ENCODE peak calls at places on chromosomes 4 and X, in six cellular contexts. J is fibroblast of mammary gland, W is anterior cingulate cortex, C is tibial nerve, Y is caudate nucleus, R is SK-N-DZ. T is an unnamed sample.
A peak's percentile ranks its signal among the peaks of the same experiment; 100 is the strongest.

GRCh38 chr4:139018971-139019758 is 3.6 kb downstream of the NOCT start:
- DNase-seq in R (no peak), C (no peak), Y (no peak), J (peak; percentile 89), W (no peak), T (no peak)

GRCh38 chr4:173273956-173274355 is 60.2 kb downstream of the HMGB2 start:
- DNase-seq in R (no peak), Y (no peak), J (peak; percentile 70), C (no peak), W (no peak), T (no peak)

GRCh38 chrX:152635941-152636340 is 1.8 kb upstream of the GABRQ start:
- DNase-seq in C (peak; percentile 33), J (peak; percentile 65), R (peak; percentile 60), W (no peak), Y (peak; percentile 2), T (peak; percentile 3)

GRCh38 chr4:178958725-178959440 is 1516.6 kb upstream of the AGA start:
- DNase-seq in C (no peak), R (no peak), W (no peak), Y (no peak), J (no peak), T (no peak)

GRCh38 chrX:153459976-153460375 is 10.4 kb downstream of the HAUS7 start:
- DNase-seq in J (peak; percentile 12), C (no peak), W (no peak), Y (no peak), R (no peak), T (no peak)

GRCh38 chr4:88291003-88291402 is 6.6 kb upstream of the PPM1K start:
- DNase-seq in C (peak; percentile 28), R (peak; percentile 16), J (peak; percentile 50), W (no peak), Y (no peak), T (no peak)

GRCh38 chr4:139015948-139016451 is 419 bp downstream of the NOCT start:
- DNase-seq in C (no peak), W (peak; percentile 26), J (peak; percentile 32), Y (peak; percentile 46), R (peak; percentile 30), T (peak; percentile 55)

GRCh38 chrX:31679861-31680260 is 608.0 kb upstream of the FTHL17 start:
- DNase-seq in C (no peak), R (no peak), J (no peak), W (no peak), Y (no peak), T (no peak)

GRCh38 chr4:119750771-119751170 is 122.2 kb upstream of the PDE5A start:
- DNase-seq in Y (no peak), C (no peak), J (peak; percentile 42), R (no peak), W (no peak), T (no peak)

GRCh38 chrX:94107981-94108380 is 434.0 kb downstream of the FAM133A start:
- DNase-seq in Y (no peak), C (no peak), R (no peak), W (no peak), J (no peak), T (no peak)

GRCh38 chr4:53484911-53485459 is 106.3 kb downstream of the LNX1 start:
- DNase-seq in R (no peak), J (no peak), W (no peak), C (no peak), Y (no peak), T (no peak)

GRCh38 chrX:154369453-154370299 is 4.8 kb downstream of the FLNA start:
- DNase-seq in Y (peak; percentile 20), C (peak; percentile 61), R (peak; percentile 88), J (peak; percentile 96), W (peak; percentile 35), T (peak; percentile 25)

GRCh38 chr4:1871471-1872021 is 353 bp downstream of the NSD2 start:
- DNase-seq in R (no peak), C (no peak), J (no peak), W (no peak), Y (no peak), T (no peak)

GRCh38 chrX:85244411-85245210 is 820 bp downstream of the ZNF711 start:
- DNase-seq in Y (no peak), J (peak; percentile 11), C (no peak), W (peak; percentile 0), R (peak; percentile 47), T (no peak)

GRCh38 chr4:8773124-8773931 is 98.3 kb downstream of the HMX1 start:
- DNase-seq in R (no peak), J (no peak), C (no peak), W (no peak), Y (no peak), T (no peak)

GRCh38 chrX:9486786-9487185 is 21.9 kb downstream of the TBL1X start:
- DNase-seq in Y (no peak), R (no peak), W (no peak), J (no peak), C (no peak), T (no peak)

GRCh38 chr4:83208776-83209365 is 75.7 kb downstream of the COQ2 start:
- DNase-seq in W (no peak), J (peak; percentile 48), Y (no peak), R (no peak), C (no peak), T (no peak)

GRCh38 chrX:100090931-100091330 is 319.1 kb downstream of the PCDH19 start:
- DNase-seq in W (no peak), C (no peak), J (peak; percentile 66), Y (no peak), R (no peak), T (no peak)

GRCh38 chr4:86359944-86360478 is at the start of gene MAPK10:
- DNase-seq in J (peak; percentile 85), Y (peak; percentile 88), R (peak; percentile 97), W (peak; percentile 86), C (peak; percentile 48), T (peak; percentile 90)

GRCh38 chr4:154738426-154738825 is 5.4 kb upstream of the LRAT start:
- DNase-seq in W (no peak), R (no peak), Y (no peak), J (peak; percentile 7), C (no peak), T (no peak)

GRCh38 chr4:141580523-141580922 is 55.9 kb upstream of the IL15 start:
- DNase-seq in W (no peak), C (no peak), R (no peak), J (no peak), Y (no peak), T (no peak)

GRCh38 chr4:52421811-52422213 is 237.3 kb downstream of the USP46 start:
- DNase-seq in Y (no peak), C (peak; percentile 18), J (peak; percentile 74), W (no peak), R (peak; percentile 3), T (no peak)

GRCh38 chr4:144295286-144295995 is 154.9 kb upstream of the GYPA start:
- DNase-seq in R (peak; percentile 7), C (no peak), J (no peak), W (no peak), Y (no peak), T (no peak)

GRCh38 chr4:48470570-48470969 is 12.6 kb upstream of the SLC10A4 start:
- DNase-seq in J (no peak), C (no peak), Y (peak; percentile 23), R (peak; percentile 89), W (no peak), T (no peak)

GRCh38 chr4:56531823-56532222 is 26.2 kb downstream of the ARL9 start:
- DNase-seq in C (no peak), R (peak; percentile 15), Y (no peak), W (no peak), J (peak; percentile 16), T (no peak)

GRCh38 chr4:22502895-22503814 is 12.7 kb downstream of the ADGRA3 start:
- DNase-seq in Y (no peak), R (no peak), C (no peak), J (no peak), W (no peak), T (no peak)

GRCh38 chr4:2807571-2807970 is 14.7 kb downstream of the SH3BP2 start:
- DNase-seq in J (no peak), W (no peak), Y (no peak), R (no peak), C (no peak), T (no peak)

GRCh38 chrX:10567136-10567535 is 53.2 kb downstream of the MID1 start:
- DNase-seq in J (no peak), W (no peak), Y (no peak), C (no peak), R (no peak), T (no peak)

GRCh38 chr4:116323606-116324005 is 761.8 kb downstream of the TRAM1L1 start:
- DNase-seq in Y (no peak), W (no peak), R (no peak), J (no peak), C (no peak), T (no peak)